ENCODE peak calls at places on chromosomes 13 and 19, in seven cellular contexts. One of them, this sample, is unnamed.

GRCh38 chr19:43672061-43672679 is 2.2 kb upstream of the PLAUR start:
- DNase-seq in ovary: no peak
- DNase-seq in heart right ventricle: no peak
- DNase-seq in GM23338: peak
- DNase-seq in tibial artery: no peak
- DNase-seq in tibial nerve: no peak
- DNase-seq in GM23248: peak
- DNase-seq in this sample: no peak

GRCh38 chr19:43482193-43482592 is 16.8 kb upstream of the LYPD3 start:
- DNase-seq in tibial artery: no peak
- DNase-seq in heart right ventricle: no peak
- DNase-seq in GM23248: no peak
- DNase-seq in ovary: no peak
- DNase-seq in GM23338: no peak
- DNase-seq in tibial nerve: no peak
- DNase-seq in this sample: no peak

GRCh38 chr19:5828661-5829566 is 10.6 kb downstream of the FUT6 start:
- DNase-seq in GM23338: peak
- DNase-seq in tibial artery: no peak
- DNase-seq in heart right ventricle: peak
- DNase-seq in tibial nerve: no peak
- DNase-seq in ovary: no peak
- DNase-seq in GM23248: peak
- DNase-seq in this sample: no peak

GRCh38 chr19:56476671-56477428 is at the start of gene ZNF667:
- DNase-seq in tibial artery: no peak
- DNase-seq in tibial nerve: peak
- DNase-seq in GM23338: peak
- DNase-seq in ovary: no peak
- DNase-seq in GM23248: peak
- DNase-seq in heart right ventricle: peak
- DNase-seq in this sample: peak

GRCh38 chr19:19040417-19040816 is 7.0 kb downstream of the ARMC6 start:
- DNase-seq in GM23338: no peak
- DNase-seq in tibial artery: peak
- DNase-seq in heart right ventricle: peak
- DNase-seq in GM23248: peak
- DNase-seq in tibial nerve: peak
- DNase-seq in ovary: peak
- DNase-seq in this sample: no peak

GRCh38 chr13:59976856-59977255 is 186.9 kb downstream of the DIAPH3 start:
- DNase-seq in ovary: no peak
- DNase-seq in tibial nerve: no peak
- DNase-seq in GM23338: no peak
- DNase-seq in GM23248: no peak
- DNase-seq in tibial artery: no peak
- DNase-seq in heart right ventricle: no peak
- DNase-seq in this sample: no peak

GRCh38 chr13:32669030-32669646 is 82.9 kb downstream of the PDS5B start:
- DNase-seq in tibial artery: no peak
- DNase-seq in tibial nerve: no peak
- DNase-seq in GM23248: peak
- DNase-seq in GM23338: peak
- DNase-seq in heart right ventricle: no peak
- DNase-seq in ovary: no peak
- DNase-seq in this sample: peak

GRCh38 chr19:3387645-3388589 is 21.5 kb downstream of the NFIC start:
- DNase-seq in tibial artery: peak
- DNase-seq in GM23248: peak
- DNase-seq in ovary: peak
- DNase-seq in tibial nerve: peak
- DNase-seq in heart right ventricle: peak
- DNase-seq in GM23338: no peak
- DNase-seq in this sample: no peak

GRCh38 chr19:29397748-29398147 is 128.0 kb upstream of the VSTM2B start:
- DNase-seq in tibial artery: no peak
- DNase-seq in ovary: no peak
- DNase-seq in tibial nerve: no peak
- DNase-seq in GM23248: no peak
- DNase-seq in heart right ventricle: no peak
- DNase-seq in GM23338: no peak
- DNase-seq in this sample: no peak

GRCh38 chr19:12723383-12723642 is 419 bp downstream of the TNPO2 start:
- DNase-seq in GM23338: peak
- DNase-seq in GM23248: peak
- DNase-seq in tibial artery: no peak
- DNase-seq in heart right ventricle: no peak
- DNase-seq in tibial nerve: no peak
- DNase-seq in ovary: no peak
- DNase-seq in this sample: peak

GRCh38 chr19:21482863-21483276 is 22.5 kb upstream of the ZNF429 start:
- DNase-seq in tibial nerve: no peak
- DNase-seq in ovary: peak
- DNase-seq in tibial artery: peak
- DNase-seq in GM23338: peak
- DNase-seq in GM23248: peak
- DNase-seq in heart right ventricle: peak
- DNase-seq in this sample: peak

GRCh38 chr19:41552558-41552957 is 23.4 kb upstream of the CEACAM21 start:
- DNase-seq in tibial artery: no peak
- DNase-seq in heart right ventricle: no peak
- DNase-seq in GM23248: no peak
- DNase-seq in ovary: no peak
- DNase-seq in tibial nerve: no peak
- DNase-seq in GM23338: no peak
- DNase-seq in this sample: no peak

GRCh38 chr13:42645717-42646116 is 71.8 kb downstream of the TNFSF11 start:
- DNase-seq in heart right ventricle: no peak
- DNase-seq in GM23248: no peak
- DNase-seq in tibial artery: no peak
- DNase-seq in ovary: no peak
- DNase-seq in tibial nerve: no peak
- DNase-seq in GM23338: no peak
- DNase-seq in this sample: no peak

GRCh38 chr13:24923305-24923640 is 159.3 kb downstream of the RNF17 start:
- DNase-seq in tibial artery: no peak
- DNase-seq in GM23248: peak
- DNase-seq in ovary: no peak
- DNase-seq in heart right ventricle: peak
- DNase-seq in tibial nerve: no peak
- DNase-seq in GM23338: no peak
- DNase-seq in this sample: peak

GRCh38 chr13:95201814-95202521 is 99.3 kb downstream of the ABCC4 start:
- DNase-seq in GM23248: no peak
- DNase-seq in tibial nerve: no peak
- DNase-seq in GM23338: no peak
- DNase-seq in ovary: no peak
- DNase-seq in tibial artery: no peak
- DNase-seq in heart right ventricle: no peak
- DNase-seq in this sample: no peak

GRCh38 chr13:99264053-99264452 is 5.9 kb upstream of the GPR18 start:
- DNase-seq in ovary: no peak
- DNase-seq in tibial nerve: no peak
- DNase-seq in tibial artery: no peak
- DNase-seq in GM23248: no peak
- DNase-seq in heart right ventricle: no peak
- DNase-seq in GM23338: no peak
- DNase-seq in this sample: no peak

GRCh38 chr13:74090397-74090796 is 43.8 kb downstream of the KLF12 start:
- DNase-seq in tibial artery: no peak
- DNase-seq in GM23248: no peak
- DNase-seq in heart right ventricle: no peak
- DNase-seq in tibial nerve: no peak
- DNase-seq in GM23338: no peak
- DNase-seq in ovary: no peak
- DNase-seq in this sample: no peak

GRCh38 chr19:16035601-16036297 is 40.5 kb upstream of the TPM4 start:
- DNase-seq in heart right ventricle: no peak
- DNase-seq in tibial nerve: no peak
- DNase-seq in GM23338: no peak
- DNase-seq in tibial artery: no peak
- DNase-seq in ovary: no peak
- DNase-seq in GM23248: no peak
- DNase-seq in this sample: no peak

GRCh38 chr13:73090116-73090811 is 31.5 kb downstream of the KLF5 start:
- DNase-seq in tibial artery: no peak
- DNase-seq in ovary: no peak
- DNase-seq in GM23248: peak
- DNase-seq in heart right ventricle: no peak
- DNase-seq in GM23338: peak
- DNase-seq in tibial nerve: no peak
- DNase-seq in this sample: peak

GRCh38 chr13:30818323-30818960 is 83.1 kb downstream of the ALOX5AP start:
- DNase-seq in GM23248: peak
- DNase-seq in tibial nerve: no peak
- DNase-seq in heart right ventricle: no peak
- DNase-seq in GM23338: no peak
- DNase-seq in ovary: no peak
- DNase-seq in tibial artery: peak
- DNase-seq in this sample: no peak

GRCh38 chr13:111893607-111894443 is 173.1 kb upstream of the SOX1 start:
- DNase-seq in GM23338: peak
- DNase-seq in ovary: no peak
- DNase-seq in tibial nerve: no peak
- DNase-seq in tibial artery: peak
- DNase-seq in heart right ventricle: no peak
- DNase-seq in GM23248: no peak
- DNase-seq in this sample: no peak
- H3K27ac ChIP-seq in GM23338: no peak
- H3K27ac ChIP-seq in ovary: no peak
- H3K27ac ChIP-seq in tibial nerve: no peak
- H3K27ac ChIP-seq in tibial artery: no peak
- H3K27ac ChIP-seq in heart right ventricle: peak
- H3K27ac ChIP-seq in GM23248: no peak
- H3K27ac ChIP-seq in this sample: no peak

DNA sequence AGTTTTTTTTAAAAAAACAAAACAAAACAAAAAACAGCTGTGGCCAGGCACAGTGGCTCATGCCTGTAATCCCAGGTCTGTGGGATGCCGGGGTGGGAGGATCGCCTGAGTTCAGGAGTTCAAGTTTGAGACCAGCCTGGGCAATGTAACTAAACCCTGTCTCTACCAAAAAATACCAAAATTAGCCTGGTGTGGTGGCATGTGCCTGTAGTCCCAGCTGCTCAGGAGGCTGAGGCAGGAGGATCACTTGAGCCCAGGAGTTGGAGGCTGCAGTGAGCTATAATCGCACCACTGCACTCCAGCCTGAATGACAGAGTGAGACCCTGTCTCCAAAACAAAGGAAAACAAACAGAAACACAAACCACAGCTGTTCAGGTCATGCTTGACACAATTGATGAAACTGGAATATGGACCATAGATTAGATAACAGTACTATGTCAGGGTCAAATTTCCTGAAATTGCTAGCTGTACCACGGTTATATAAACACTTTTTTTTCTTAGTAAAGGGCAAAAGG is 6.9 kb upstream of the ANGPTL4 start:
- DNase-seq in heart right ventricle: no peak
- DNase-seq in GM23338: no peak
- DNase-seq in tibial nerve: no peak
- DNase-seq in tibial artery: no peak
- DNase-seq in GM23248: no peak
- DNase-seq in ovary: no peak
- DNase-seq in this sample: no peak
- H3K27ac ChIP-seq in heart right ventricle: no peak
- H3K27ac ChIP-seq in GM23338: no peak
- H3K27ac ChIP-seq in tibial nerve: no peak
- H3K27ac ChIP-seq in tibial artery: no peak
- H3K27ac ChIP-seq in GM23248: no peak
- H3K27ac ChIP-seq in ovary: no peak
- H3K27ac ChIP-seq in this sample: no peak

GRCh38 chr13:93235258-93236015 is 8.8 kb downstream of the GPC6 start:
- DNase-seq in GM23338: no peak
- DNase-seq in heart right ventricle: no peak
- DNase-seq in tibial artery: peak
- DNase-seq in tibial nerve: no peak
- DNase-seq in GM23248: peak
- DNase-seq in ovary: no peak
- DNase-seq in this sample: no peak
- H3K27ac ChIP-seq in GM23338: no peak
- H3K27ac ChIP-seq in heart right ventricle: no peak
- H3K27ac ChIP-seq in tibial artery: peak
- H3K27ac ChIP-seq in tibial nerve: no peak
- H3K27ac ChIP-seq in GM23248: peak
- H3K27ac ChIP-seq in ovary: no peak
- H3K27ac ChIP-seq in this sample: no peak

DNA sequence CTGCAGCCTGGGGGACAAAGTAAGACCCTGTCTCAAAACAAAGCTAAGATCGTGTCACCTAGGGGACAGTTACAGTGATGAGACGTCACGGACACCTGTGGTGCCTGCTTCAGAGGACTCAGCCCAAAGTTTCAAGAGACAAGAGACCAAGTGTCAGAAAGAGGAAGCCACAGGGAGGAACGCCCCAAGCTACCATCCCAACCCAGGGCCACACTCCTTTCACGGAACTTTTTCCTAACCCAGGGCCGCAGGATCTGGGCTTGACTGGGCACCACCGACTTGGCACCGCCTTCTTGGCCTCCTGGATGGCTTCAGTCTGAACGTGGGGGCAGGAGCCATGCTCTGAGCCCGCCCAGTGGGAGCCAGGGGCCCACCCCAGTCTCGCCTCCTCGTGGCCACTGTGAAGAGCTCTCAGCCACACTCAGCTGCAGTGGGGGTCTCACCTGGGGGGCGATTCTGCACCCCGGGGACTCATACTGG is 8.5 kb downstream of the MOB3A start:
- DNase-seq in tibial artery: no peak
- DNase-seq in heart right ventricle: no peak
- DNase-seq in GM23338: no peak
- DNase-seq in ovary: peak
- DNase-seq in GM23248: no peak
- DNase-seq in tibial nerve: no peak
- DNase-seq in this sample: peak
- H3K27ac ChIP-seq in tibial artery: no peak
- H3K27ac ChIP-seq in heart right ventricle: peak
- H3K27ac ChIP-seq in GM23338: no peak
- H3K27ac ChIP-seq in ovary: no peak
- H3K27ac ChIP-seq in GM23248: no peak
- H3K27ac ChIP-seq in tibial nerve: peak
- H3K27ac ChIP-seq in this sample: peak